ENCODE peak calls at places on chromosomes 6 and 20, in four cellular contexts. T, Q, A and S are unnamed samples.

GRCh38 chr6:152062476-152062875 is 255.0 kb downstream of the ESR1 start:
- DNase-seq in A (no peak), Q (no peak), T (no peak), S (no peak)

GRCh38 chr6:10266061-10266460 is 148.8 kb downstream of the TFAP2A start:
- DNase-seq in T (no peak), Q (no peak), A (no peak), S (no peak)

GRCh38 chr20:8790442-8791074 is 278.3 kb upstream of the PLCB4 start:
- DNase-seq in T (peak), Q (peak), A (no peak), S (no peak)

GRCh38 chr6:118712955-118713354 is 61.6 kb upstream of the CEP85L start:
- DNase-seq in Q (no peak), T (no peak), A (no peak), S (no peak)

GRCh38 chr6:25369450-25370086 is 90.4 kb downstream of the CARMIL1 start:
- DNase-seq in A (no peak), Q (no peak), T (peak), S (no peak)

GRCh38 chr6:169034523-169035167 is 219.0 kb downstream of the THBS2 start:
- DNase-seq in A (no peak), Q (no peak), T (no peak), S (no peak)

GRCh38 chr6:135227758-135228157 is 46.6 kb downstream of the MYB start:
- DNase-seq in T (no peak), A (no peak), Q (no peak), S (no peak)

GRCh38 chr6:144899161-144899560 is 614.0 kb downstream of the UTRN start:
- DNase-seq in A (no peak), T (no peak), Q (no peak), S (no peak)

GRCh38 chr6:17705778-17706579 is 746 bp downstream of the NUP153 start:
- DNase-seq in A (no peak), T (peak), Q (peak), S (peak)

DNA sequence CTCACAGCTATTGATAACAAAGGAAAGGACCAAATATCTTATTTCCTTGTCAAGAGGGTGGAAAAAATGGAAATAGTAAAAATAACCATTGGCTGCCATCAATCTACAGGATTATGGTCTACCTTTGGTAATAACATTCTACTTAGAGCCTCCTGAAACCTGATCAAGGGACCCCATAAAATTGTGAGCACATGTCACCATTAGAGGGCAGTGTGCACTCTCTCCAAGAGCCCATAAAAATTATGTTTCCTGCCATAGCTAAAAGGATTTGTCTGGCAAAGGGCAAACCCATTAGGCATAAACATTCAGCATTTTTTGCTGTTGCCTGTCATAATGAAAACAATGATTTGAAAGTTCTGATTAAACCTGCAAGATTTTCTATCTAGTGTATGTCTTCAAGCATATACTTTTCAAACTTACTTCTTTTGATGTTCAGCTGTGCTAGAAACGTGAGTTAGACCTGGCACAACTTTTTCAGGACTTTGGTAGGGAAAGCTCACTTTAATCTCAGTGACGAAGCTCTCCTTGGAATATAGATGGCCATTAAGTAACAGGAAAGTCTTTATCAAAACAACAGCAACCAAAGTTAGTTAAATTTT is 120.7 kb upstream of the ZFP64 start:
- DNase-seq in A (peak), T (peak), Q (peak), S (no peak)
- TF ChIP-seq CBX5 in A (no peak), T (no peak), Q (no peak), S (no peak)

DNA sequence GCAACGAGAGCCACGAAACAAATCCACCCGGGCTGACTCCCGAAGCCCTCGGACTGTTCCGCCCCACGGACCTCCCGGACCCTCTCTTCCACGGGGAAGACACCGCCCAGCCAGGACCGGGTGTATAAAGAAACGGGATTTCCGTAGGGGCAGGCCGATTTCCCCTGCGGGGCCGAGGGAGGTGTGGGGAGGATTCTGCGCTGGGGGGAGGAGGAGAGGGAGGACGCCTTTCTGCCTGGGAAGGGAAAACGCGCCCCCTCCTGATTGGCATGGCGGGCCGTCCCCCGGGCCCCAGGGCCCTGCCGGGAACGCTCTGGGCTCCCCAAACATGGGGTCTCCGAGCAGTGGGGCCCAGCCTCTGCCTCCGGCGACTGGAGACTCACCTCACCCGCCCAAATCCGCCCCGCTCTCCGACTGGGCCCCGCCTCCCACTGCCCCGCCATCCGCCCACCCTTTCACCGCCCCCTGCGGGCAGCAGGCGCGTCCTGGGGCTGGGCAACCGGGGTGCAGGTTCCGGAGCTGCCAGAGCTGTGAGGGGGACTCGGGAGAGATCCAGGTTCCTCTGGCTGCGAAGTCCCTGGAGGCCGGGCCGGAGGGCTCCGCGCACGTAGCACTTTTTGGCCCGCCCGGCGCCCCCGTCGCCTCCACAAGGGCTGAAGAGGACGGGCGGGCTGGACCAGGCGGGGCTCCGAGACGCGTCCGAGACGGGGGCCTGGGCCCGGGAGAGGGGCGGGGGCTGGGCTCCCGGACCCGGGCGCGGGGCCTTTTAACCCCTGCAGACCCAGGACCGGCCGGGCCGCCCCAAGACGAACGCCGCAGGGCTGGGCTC is 586 bp upstream of the PPDPF start:
- DNase-seq in A (no peak), T (no peak), Q (peak), S (peak)
- TF ChIP-seq CBX5 in A (no peak), T (no peak), Q (no peak), S (no peak)

GRCh38 chr6:37546141-37546871 is 46.6 kb upstream of the CCDC167 start:
- DNase-seq in A (no peak), T (no peak), Q (no peak), S (no peak)

GRCh38 chr6:37548067-37548674 is 48.5 kb upstream of the CCDC167 start:
- DNase-seq in T (no peak), A (no peak), Q (no peak), S (no peak)

GRCh38 chr6:37550436-37550835 is 50.7 kb upstream of the CCDC167 start:
- DNase-seq in T (no peak), A (no peak), Q (no peak), S (no peak)

GRCh38 chr6:37549186-37549957 is 49.7 kb upstream of the CCDC167 start:
- DNase-seq in Q (no peak), A (no peak), T (no peak), S (no peak)

GRCh38 chr6:37547564-37548061 is 47.9 kb upstream of the CCDC167 start:
- DNase-seq in A (no peak), T (no peak), Q (no peak), S (no peak)
- TF ChIP-seq CBX5 in A (no peak), T (no peak), Q (no peak), S (no peak)

DNA sequence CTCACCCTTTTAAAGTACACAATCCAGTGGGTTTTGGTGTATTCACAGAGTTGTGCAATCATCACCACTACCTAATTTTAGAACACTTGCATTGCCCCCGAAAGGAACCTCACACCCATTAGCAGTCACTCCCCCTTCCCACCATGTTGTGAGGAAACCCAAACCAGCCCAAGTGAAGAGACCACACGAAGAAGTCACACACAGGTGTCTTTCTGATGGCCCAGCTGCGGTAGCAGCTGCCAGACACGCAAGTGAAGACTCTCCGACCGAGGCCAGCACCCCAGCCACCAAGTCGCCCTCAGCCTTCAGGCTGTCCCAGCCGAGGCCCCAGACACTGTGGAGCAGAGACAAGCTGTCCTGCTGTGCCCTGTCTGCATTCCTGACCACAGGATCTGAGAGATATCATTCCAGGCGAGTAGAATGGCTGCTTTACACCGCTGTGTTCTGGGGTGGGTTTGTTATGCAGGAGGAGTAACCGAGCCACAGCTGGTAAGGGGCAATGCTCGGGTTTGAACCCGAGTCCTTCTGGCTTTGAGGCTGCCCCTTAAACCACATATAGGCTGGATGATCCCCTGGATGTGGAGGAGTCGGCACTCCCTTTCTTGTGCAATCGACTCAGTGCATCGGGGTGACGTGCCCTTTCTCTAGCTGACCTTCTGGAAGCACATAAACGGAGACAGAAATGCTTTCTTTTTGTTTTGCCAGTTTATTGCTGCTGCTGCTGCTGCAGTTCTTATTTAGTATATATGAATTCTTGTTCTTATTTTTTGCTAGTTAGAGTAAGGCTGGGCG is 59.0 kb upstream of the PTPN1 start:
- DNase-seq in Q (no peak), T (peak), A (peak), S (no peak)
- TF ChIP-seq CBX5 in Q (no peak), T (peak), A (no peak), S (no peak)

GRCh38 chr6:42163941-42164340 is 9.2 kb upstream of the GUCA1A start:
- DNase-seq in T (no peak), Q (no peak), A (no peak), S (no peak)

GRCh38 chr6:42162384-42162783 is 10.8 kb upstream of the GUCA1A start:
- DNase-seq in T (peak), A (no peak), Q (no peak), S (no peak)

GRCh38 chr6:42162812-42163211 is 10.4 kb upstream of the GUCA1A start:
- DNase-seq in A (no peak), Q (no peak), T (no peak), S (no peak)

GRCh38 chr6:42166444-42167141 is 6.6 kb upstream of the GUCA1A start:
- DNase-seq in A (peak), T (peak), Q (peak), S (peak)

DNA sequence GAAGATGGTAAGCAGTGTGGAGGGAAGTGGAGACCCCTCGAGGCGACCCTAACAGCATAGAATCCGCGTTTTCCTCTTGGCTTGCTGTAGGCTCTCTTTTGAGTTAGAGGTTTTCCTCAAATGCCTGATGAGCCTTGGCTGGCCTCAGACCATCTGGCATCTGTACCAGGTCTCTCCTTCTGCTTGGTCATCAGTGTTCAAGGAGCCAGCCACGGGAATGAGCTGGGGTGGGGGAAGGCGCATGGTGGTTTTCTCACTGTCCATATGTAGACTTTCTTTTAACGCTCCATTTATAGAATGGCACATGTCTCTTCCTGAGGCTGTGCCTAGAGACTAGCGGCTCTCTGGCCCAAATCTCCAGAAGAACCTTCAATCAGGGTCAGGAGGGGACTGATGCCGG is 8.1 kb upstream of the GUCA1A start:
- DNase-seq in A (no peak), Q (no peak), T (no peak), S (no peak)
- TF ChIP-seq CBX5 in A (no peak), Q (no peak), T (no peak), S (no peak)

DNA sequence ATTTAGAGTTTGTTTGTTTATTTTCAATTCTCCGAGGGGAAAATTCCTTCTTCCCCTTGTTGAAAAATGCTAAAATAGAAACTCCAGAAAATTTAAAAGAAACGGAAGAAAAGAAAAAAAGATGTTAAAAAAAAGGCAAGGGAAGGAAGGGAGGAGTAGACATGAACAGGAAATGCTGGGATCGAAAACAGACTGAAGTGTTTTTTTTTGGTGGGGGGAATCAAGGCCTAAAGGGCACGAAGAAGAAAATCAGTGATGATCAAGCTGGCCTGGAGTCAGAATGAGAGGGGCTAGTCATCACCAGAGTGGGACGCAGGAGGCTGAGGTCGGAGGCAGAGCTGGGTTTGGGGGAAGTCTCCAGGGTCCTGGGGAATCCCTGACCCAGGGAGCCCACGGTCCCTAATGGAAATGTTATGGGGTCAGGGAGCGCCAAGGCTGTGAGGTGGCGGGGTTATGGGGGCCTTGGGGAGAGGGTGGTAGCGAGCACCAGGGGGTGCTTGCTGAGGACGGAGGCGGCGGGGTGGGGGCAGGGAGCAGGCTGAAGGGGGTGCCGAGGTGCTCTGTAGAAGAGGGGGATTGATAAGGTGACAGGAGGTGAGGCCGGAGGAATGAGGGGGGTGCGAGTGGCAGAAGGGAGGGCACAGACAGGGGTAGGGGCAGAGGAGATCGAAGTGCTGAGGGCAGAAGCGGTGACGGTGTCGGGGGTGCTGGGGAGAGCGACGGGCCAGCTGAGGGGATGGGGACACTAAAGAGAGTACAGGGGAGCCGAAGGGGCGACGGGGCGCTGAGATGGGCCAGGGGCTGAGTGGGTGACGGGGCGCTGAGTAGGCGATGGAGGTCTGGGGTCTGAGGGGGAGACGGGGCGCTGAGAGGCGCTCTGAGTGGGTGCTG is 717 bp downstream of the ZNFX1 start:
- DNase-seq in A (no peak), Q (peak), T (no peak), S (no peak)
- TF ChIP-seq CBX5 in A (no peak), Q (no peak), T (no peak), S (no peak)